ENCODE peak calls at places on chromosomes 6 and 20, in ten cellular contexts. K is stomach, O is psoas muscle, N is body of pancreas, Z is upper lobe of right lung, H is HCT116, I is choroid plexus epithelial cell, X is colonic mucosa, P is left ventricle myocardium inferior, A is fibroblast of the aortic adventitia. G is an unnamed sample.

GRCh38 chr20:49914310-49915117 is 815 bp downstream of the SPATA2 start:
- DNase-seq in K (no peak), O (no peak), N (peak; percentile 64), Z (peak; percentile 52), H (no peak), I (no peak), X (no peak), P (no peak), A (no peak), G (peak; percentile 57)

GRCh38 chr20:57378646-57379262 is 12.4 kb upstream of the RBM38 start:
- DNase-seq in K (no peak), O (no peak), N (no peak), Z (no peak), H (no peak), I (no peak), X (no peak), P (no peak), A (no peak), G (no peak)

GRCh38 chr6:125700591-125701353 is 48.7 kb upstream of the HEY2 start:
- DNase-seq in K (no peak), O (no peak), N (no peak), Z (no peak), H (no peak), I (no peak), X (no peak), P (no peak), A (no peak), G (no peak)

GRCh38 chr6:156780117-156780641 is 3.0 kb downstream of the ARID1B start:
- DNase-seq in K (peak; percentile 56), O (no peak), N (peak; percentile 64), Z (no peak), H (peak; percentile 70), I (peak; percentile 98), X (peak; percentile 82), P (no peak), A (peak; percentile 97), G (peak; percentile 96)

GRCh38 chr6:145244712-145245111 is 490.6 kb downstream of the EPM2A start:
- DNase-seq in K (no peak), O (no peak), N (no peak), Z (no peak), H (no peak), I (peak; percentile 10), X (no peak), P (no peak), A (no peak), G (peak; percentile 26)

GRCh38 chr6:69265090-69265489 is 531.7 kb downstream of the LMBRD1 start:
- DNase-seq in K (no peak), O (no peak), N (no peak), Z (no peak), H (no peak), I (no peak), X (no peak), P (no peak), A (no peak), G (no peak)

GRCh38 chr6:53361549-53362031 is 12.8 kb upstream of the ELOVL5 start:
- DNase-seq in K (no peak), O (no peak), N (peak; percentile 53), Z (peak; percentile 91), H (no peak), I (no peak), X (no peak), P (no peak), A (peak; percentile 32), G (peak; percentile 66)

GRCh38 chr20:5513975-5514516 is 197.3 kb upstream of the PROKR2 start:
- DNase-seq in K (no peak), O (no peak), N (no peak), Z (no peak), H (peak; percentile 68), I (peak; percentile 25), X (peak; percentile 66), P (no peak), A (no peak), G (peak; percentile 64)

GRCh38 chr6:30599625-30600324 is 17.3 kb downstream of the PPP1R10 start:
- DNase-seq in K (no peak), O (no peak), N (no peak), Z (peak; percentile 19), H (no peak), I (no peak), X (no peak), P (no peak), A (no peak), G (no peak)

GRCh38 chr6:30601436-30601814 is 15.6 kb downstream of the PPP1R10 start:
- DNase-seq in K (no peak), O (no peak), N (no peak), Z (no peak), H (no peak), I (no peak), X (no peak), P (no peak), A (no peak), G (no peak)

GRCh38 chr6:30603961-30604360 is 13.1 kb downstream of the PPP1R10 start:
- DNase-seq in K (no peak), O (no peak), N (no peak), Z (no peak), H (no peak), I (no peak), X (no peak), P (no peak), A (no peak), G (no peak)

GRCh38 chr6:30600576-30600975 is 16.5 kb downstream of the PPP1R10 start:
- DNase-seq in K (peak; percentile 28), O (no peak), N (peak; percentile 45), Z (peak; percentile 69), H (no peak), I (no peak), X (no peak), P (peak; percentile 32), A (no peak), G (no peak)

GRCh38 chr6:30601815-30602641 is 15.0 kb downstream of the PPP1R10 start:
- DNase-seq in K (no peak), O (no peak), N (no peak), Z (no peak), H (no peak), I (no peak), X (no peak), P (no peak), A (no peak), G (no peak)
- H3K4me3 ChIP-seq in K (no peak overlapping the region), O (no peak overlapping the region), N (no peak overlapping the region), Z (no peak overlapping the region), H (no peak overlapping the region), I (no peak overlapping the region), X (no peak overlapping the region), P (no peak overlapping the region), A (no peak overlapping the region), G (no peak overlapping the region)

DNA sequence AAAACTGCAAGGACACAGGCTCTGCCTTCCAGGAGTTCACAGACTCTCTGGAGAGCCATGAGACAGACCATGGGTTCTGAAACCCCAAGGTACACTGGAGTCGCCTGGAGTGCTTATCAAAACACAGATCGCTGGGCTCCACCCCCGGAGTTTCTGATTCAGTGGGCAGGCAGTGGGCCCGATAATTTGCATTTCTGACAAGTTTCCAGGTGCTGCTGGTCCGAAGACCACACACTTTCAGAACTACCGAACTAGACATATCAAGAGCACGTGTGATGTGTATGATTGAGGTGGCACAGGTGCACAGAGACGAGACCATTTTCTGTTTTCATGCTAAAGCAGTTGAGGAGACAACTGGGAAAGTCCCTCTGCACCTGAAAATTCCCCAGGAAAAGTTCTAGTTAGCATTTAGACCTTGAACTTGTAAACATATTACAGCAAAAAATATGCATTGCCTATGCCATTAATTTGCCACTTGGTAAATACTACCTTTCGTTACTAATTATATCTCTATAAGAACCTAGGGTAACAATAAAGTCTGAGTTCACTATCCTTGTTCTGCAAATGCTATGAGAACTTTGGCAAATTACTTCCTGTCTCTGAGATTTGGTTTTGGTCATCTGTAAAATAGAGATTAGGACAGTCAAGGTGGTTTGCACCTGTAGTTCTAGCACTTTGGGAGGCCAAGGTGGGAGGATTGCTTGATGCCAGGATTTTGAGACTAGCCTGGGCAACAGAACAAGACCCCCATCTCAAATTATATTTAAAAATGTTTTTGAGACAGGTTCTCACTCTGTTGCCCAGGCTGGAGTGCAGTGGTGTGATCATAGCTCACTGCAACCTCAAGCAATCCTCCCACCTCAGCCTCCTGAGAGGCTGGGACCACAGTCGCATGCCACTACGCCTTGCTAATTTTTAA is 14.3 kb upstream of the PIM1 start:
- DNase-seq in K (peak; percentile 40), O (no peak), N (peak; percentile 24), Z (no peak), H (no peak), I (no peak), X (peak; percentile 53), P (no peak), A (no peak), G (no peak)
- TF ChIP-seq CTCF in K (no peak), O (no peak), N (no peak), Z (no peak), H (no peak), I (no peak), X (no peak), P (no peak), A (no peak), G (no peak)

GRCh38 chr6:91057689-91058088 is 470.8 kb upstream of the MAP3K7 start:
- DNase-seq in K (no peak), O (no peak), N (no peak), Z (no peak), H (no peak), I (no peak), X (no peak), P (no peak), A (no peak), G (no peak)
- H3K4me3 ChIP-seq in K (no peak overlapping the region), O (no peak overlapping the region), N (no peak overlapping the region), Z (no peak overlapping the region), H (no peak overlapping the region), I (no peak overlapping the region), X (no peak overlapping the region), P (no peak overlapping the region), A (no peak overlapping the region), G (no peak overlapping the region)

GRCh38 chr20:19789446-19789845 is 31.4 kb downstream of the RIN2 start:
- DNase-seq in K (no peak), O (no peak), N (no peak), Z (no peak), H (no peak), I (no peak), X (no peak), P (no peak), A (no peak), G (no peak)

GRCh38 chr20:19799325-19799724 is 41.3 kb downstream of the RIN2 start:
- DNase-seq in K (no peak), O (no peak), N (no peak), Z (no peak), H (no peak), I (no peak), X (no peak), P (no peak), A (no peak), G (no peak)

GRCh38 chr20:19791887-19792286 is 33.8 kb downstream of the RIN2 start:
- DNase-seq in K (no peak), O (no peak), N (no peak), Z (no peak), H (no peak), I (no peak), X (no peak), P (no peak), A (no peak), G (no peak)

GRCh38 chr20:19793716-19794115 is 35.7 kb downstream of the RIN2 start:
- DNase-seq in K (no peak), O (no peak), N (no peak), Z (no peak), H (no peak), I (no peak), X (no peak), P (no peak), A (no peak), G (no peak)

GRCh38 chr20:19794941-19795340 is 36.9 kb downstream of the RIN2 start:
- DNase-seq in K (no peak), O (no peak), N (no peak), Z (no peak), H (no peak), I (no peak), X (no peak), P (no peak), A (no peak), G (no peak)
- TF ChIP-seq CTCF in K (no peak), O (no peak), N (no peak), Z (no peak), H (no peak), I (no peak), X (no peak), P (no peak), A (no peak), G (no peak)

G was measured in epithelial cell of esophagus.